ENCODE peak calls at places on chromosomes 3 and 15, in seven cellular contexts. C is fibroblast of villous mesenchyme; V is omental fat pad; B is uterus; L is HL-60; J is CD8-positive, alpha-beta T cell; H is B cell. G is an unnamed sample.

GRCh38 chr3:23668430-23668904 is 137.3 kb upstream of the UBE2E1 start:
- DNase-seq in B (no peak), H (no peak), L (no peak), C (peak; percentile 93), V (no peak), J (no peak), G (no peak)

GRCh38 chr3:74862501-74862900 is 248.0 kb upstream of the CNTN3 start:
- DNase-seq in J (no peak), H (no peak), V (no peak), L (no peak), C (no peak), B (no peak), G (no peak)

GRCh38 chr15:53746101-53746500 is 13.4 kb downstream of the WDR72 start:
- DNase-seq in V (no peak), H (no peak), B (no peak), C (no peak), L (no peak), J (no peak), G (no peak)

GRCh38 chr3:171380711-171381435 is 79.3 kb downstream of the TNIK start:
- DNase-seq in B (no peak), C (peak; percentile 74), L (no peak), H (no peak), J (no peak), V (no peak), G (no peak)

GRCh38 chr3:42984701-42985100 is 5.6 kb downstream of the GASK1A start:
- DNase-seq in V (no peak), H (no peak), L (no peak), J (no peak), B (no peak), C (no peak), G (no peak)

GRCh38 chr3:126510323-126510910 is 7.2 kb downstream of the UROC1 start:
- DNase-seq in V (no peak), J (no peak), B (no peak), H (no peak), C (no peak), L (no peak), G (peak; percentile 29)

GRCh38 chr3:45981321-45982038 is 14.1 kb downstream of the FYCO1 start:
- DNase-seq in H (no peak), J (no peak), B (no peak), L (no peak), V (no peak), C (peak; percentile 75), G (no peak)

GRCh38 chr15:78065284-78065872 is 12.1 kb downstream of the TBC1D2B start:
- DNase-seq in J (no peak), V (no peak), L (peak; percentile 78), H (no peak), C (peak; percentile 100), B (peak; percentile 68), G (no peak)

GRCh38 chr3:159763466-159764210 is 225.0 kb upstream of the IL12A start:
- DNase-seq in L (no peak), J (no peak), V (peak; percentile 55), C (peak; percentile 91), H (no peak), B (peak; percentile 80), G (no peak)

GRCh38 chr3:13268120-13268519 is 152.0 kb downstream of the NUP210 start:
- DNase-seq in C (no peak), H (no peak), V (no peak), B (no peak), J (no peak), L (no peak), G (no peak)

GRCh38 chr15:85618956-85619491 is 175.7 kb downstream of the KLHL25 start:
- DNase-seq in C (peak; percentile 99), H (peak; percentile 40), B (peak; percentile 82), V (no peak), J (peak; percentile 55), L (peak; percentile 36), G (peak; percentile 78)

GRCh38 chr3:37477713-37478487 is 303.5 kb upstream of the LRRFIP2 start:
- DNase-seq in B (no peak), H (no peak), J (no peak), V (no peak), L (no peak), C (no peak), G (no peak)

GRCh38 chr15:57600197-57600596 is 8.5 kb downstream of the MYZAP start:
- DNase-seq in C (no peak), V (no peak), H (no peak), L (no peak), J (no peak), B (no peak), G (no peak)

GRCh38 chr3:45983865-45984264 is 11.8 kb downstream of the FYCO1 start:
- DNase-seq in B (no peak), C (no peak), H (no peak), L (no peak), J (no peak), V (no peak), G (no peak)

GRCh38 chr15:89860851-89861360 is 32.9 kb downstream of the AP3S2 start:
- DNase-seq in C (peak; percentile 51), H (no peak), B (no peak), J (no peak), L (no peak), V (no peak), G (no peak)

GRCh38 chr3:45092132-45093031 is 53.8 kb downstream of the CDCP1 start:
- DNase-seq in V (no peak), H (no peak), C (peak; percentile 91), J (no peak), L (no peak), B (peak; percentile 65), G (no peak)

GRCh38 chr15:35393403-35393802 is 152.6 kb downstream of the DPH6 start:
- DNase-seq in C (peak; percentile 24), H (no peak), J (no peak), L (no peak), V (no peak), B (no peak), G (no peak)

GRCh38 chr3:4313606-4314308 is 10.6 kb downstream of the SETMAR start:
- DNase-seq in J (no peak), V (no peak), H (no peak), C (no peak), B (no peak), L (no peak), G (no peak)

GRCh38 chr3:136194409-136195257 is 1.5 kb downstream of the MSL2 start:
- DNase-seq in V (no peak), J (peak; percentile 71), L (peak; percentile 89), C (peak; percentile 51), H (peak; percentile 82), B (no peak), G (peak; percentile 50)

GRCh38 chr15:40307421-40308165 is at the start of gene PLCB2:
- DNase-seq in H (peak; percentile 65), C (peak; percentile 69), V (no peak), J (peak; percentile 86), L (peak; percentile 88), B (no peak), G (peak; percentile 61)

GRCh38 chr15:89910891-89911626 is 1.7 kb downstream of the ARPIN start:
- DNase-seq in H (no peak), J (no peak), L (peak; percentile 80), V (no peak), B (no peak), C (no peak), G (peak; percentile 56)

GRCh38 chr3:120404876-120405275 is 45.9 kb downstream of the FSTL1 start:
- DNase-seq in C (no peak), B (no peak), L (no peak), J (no peak), H (no peak), V (no peak), G (no peak)

GRCh38 chr3:52724511-52724910 is 18.6 kb downstream of the SPCS1 start:
- DNase-seq in J (no peak), H (no peak), C (no peak), V (no peak), L (no peak), B (no peak), G (no peak)

GRCh38 chr3:141337523-141337854 is 30.8 kb upstream of the ZBTB38 start:
- DNase-seq in V (no peak), H (no peak), B (no peak), L (no peak), J (no peak), C (no peak), G (no peak)

DNA sequence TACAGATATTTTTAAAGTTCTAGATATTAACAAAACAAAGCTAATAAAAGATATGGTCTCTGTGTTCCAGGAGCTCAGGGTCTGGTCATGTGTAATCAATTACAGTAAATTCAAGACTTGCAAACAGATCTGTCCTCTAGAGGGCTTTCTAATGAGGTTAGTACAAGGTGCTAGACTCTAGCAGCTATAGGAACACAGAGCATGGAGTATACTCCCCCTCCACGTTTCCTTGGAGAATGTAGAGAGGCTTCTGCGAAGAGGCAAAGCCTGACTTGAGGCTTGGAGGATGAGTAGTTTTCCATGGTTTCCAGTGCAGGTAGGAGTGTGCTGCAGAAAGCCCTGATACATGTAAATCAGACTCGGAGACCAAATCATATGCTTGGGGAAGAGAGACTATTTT is 32.7 kb upstream of the DLG1 start:
- DNase-seq in B (no peak), J (no peak), C (peak; percentile 38), V (no peak), H (no peak), L (no peak), G (no peak)
- TF ChIP-seq CTCF in B (no peak), J (no peak), C (peak; percentile 39), V (no peak), H (no peak), L (no peak), G (no peak)

GRCh38 chr3:181868576-181868975 is 156.9 kb downstream of the SOX2 start:
- DNase-seq in C (no peak), H (no peak), B (no peak), L (no peak), V (no peak), J (no peak), G (no peak)
- TF ChIP-seq CTCF in C (no peak), H (no peak), B (no peak), L (no peak), V (no peak), J (no peak), G (no peak)

GRCh38 chr3:11850003-11850402 is 3.3 kb upstream of the TAMM41 start:
- DNase-seq in B (no peak), V (no peak), C (no peak), J (no peak), L (no peak), H (no peak), G (no peak)
- TF ChIP-seq CTCF in B (no peak), V (no peak), C (no peak), J (no peak), L (no peak), H (no peak), G (no peak)

DNA sequence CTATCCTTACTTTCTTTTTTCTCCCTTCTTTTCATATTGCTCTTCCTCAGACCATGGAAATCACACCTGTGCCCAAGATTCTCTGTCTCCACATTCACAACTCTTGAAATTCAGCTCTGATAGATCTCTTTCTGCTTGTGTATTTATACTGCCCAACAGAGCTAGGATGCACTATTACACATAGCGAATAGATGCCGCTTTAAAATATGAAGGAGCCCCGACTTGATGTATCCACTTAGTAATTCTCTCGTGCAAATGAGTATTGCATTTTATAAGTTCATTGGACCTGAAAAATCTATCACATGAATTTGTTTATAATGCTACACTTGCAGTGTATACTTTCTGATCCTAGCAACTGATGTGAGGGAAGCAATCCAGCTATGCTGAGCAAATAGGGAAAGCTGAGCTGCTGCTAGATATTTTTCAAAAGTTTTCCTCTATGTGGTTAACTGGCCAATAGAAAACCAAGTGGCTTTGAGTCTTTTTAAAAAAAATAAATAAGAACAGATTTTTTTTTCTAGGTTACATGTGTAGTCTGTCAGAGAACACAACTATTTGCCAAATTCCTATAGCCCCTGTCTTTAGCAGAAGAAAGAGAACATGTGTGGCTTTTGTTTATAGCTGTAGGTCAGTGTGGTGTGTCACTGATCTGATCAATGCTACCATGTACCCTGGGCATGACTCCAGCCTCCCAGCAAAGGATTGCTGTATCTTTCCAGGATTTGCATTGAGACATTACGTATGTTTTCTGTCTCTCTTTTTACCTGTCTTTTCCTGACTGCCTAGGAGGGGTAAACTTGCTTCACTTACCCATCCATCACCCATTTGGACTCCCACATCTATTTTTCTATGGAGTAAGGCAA is 64.2 kb upstream of the LEKR1 start:
- DNase-seq in B (no peak), J (no peak), H (no peak), C (peak; percentile 66), L (no peak), V (no peak), G (no peak)
- TF ChIP-seq CTCF in B (no peak), J (no peak), H (no peak), C (no peak), L (no peak), V (no peak), G (no peak)

G was measured in CD14-positive monocyte.